ENCODE peak calls at places on chromosomes 4 and X, in ten cellular contexts. S is lower lobe of right lung; W is aorta; H is pancreas; Y is CD4-positive, CD25-positive, alpha-beta regulatory T cell; X is CD8-positive, alpha-beta T cell; L is right lobe of liver; A is neuronal stem cell; R is hepatocyte; Q is OCI-LY7. C is an unnamed sample. For H3K4me1 and H3K36me3, the result is how much of the 10 kb centered on the place peaks cover.

GRCh38 chrX:115898382-115899001 is 272.1 kb upstream of the AGTR2 start:
- DNase-seq in X (no peak), L (peak), A (no peak), S (no peak), Y (peak), R (no peak), Q (peak), H (peak), W (peak), C (peak)

GRCh38 chrX:3268804-3269203 is 77.6 kb downstream of the MXRA5 start:
- DNase-seq in S (no peak), L (no peak), H (no peak), Y (no peak), W (no peak), X (no peak), Q (no peak), A (no peak), R (no peak), C (no peak)

GRCh38 chr4:149735796-149736195 is 79.8 kb downstream of the IQCM start:
- DNase-seq in A (no peak), X (no peak), Y (no peak), S (no peak), L (no peak), R (no peak), W (no peak), Q (no peak), H (no peak), C (no peak)

GRCh38 chr4:17347445-17347844 is 164.4 kb downstream of the QDPR start:
- DNase-seq in Y (peak), Q (peak), S (no peak), X (no peak), L (no peak), A (no peak), R (peak), H (no peak), W (no peak), C (peak)

GRCh38 chrX:16130707-16131106 is 7.3 kb downstream of the GRPR start:
- DNase-seq in Y (no peak), X (no peak), Q (no peak), L (no peak), W (no peak), S (no peak), R (no peak), A (no peak), H (no peak), C (no peak)

GRCh38 chr4:159206427-159206871 is 103.6 kb downstream of the RAPGEF2 start:
- DNase-seq in H (no peak), L (no peak), A (no peak), W (no peak), R (no peak), S (no peak), Q (no peak), Y (peak), X (no peak), C (no peak)

GRCh38 chrX:66833426-66833825 is 194.5 kb upstream of the EDA2R start:
- DNase-seq in R (no peak), L (no peak), Y (peak), A (no peak), Q (no peak), W (no peak), S (no peak), H (no peak), X (no peak), C (no peak)

GRCh38 chr4:54661686-54662085 is 3.9 kb downstream of the KIT start:
- DNase-seq in A (no peak), R (no peak), Y (no peak), L (no peak), H (no peak), W (no peak), X (no peak), Q (no peak), S (no peak), C (no peak)

GRCh38 chrX:135295238-135295943 is 13.9 kb upstream of the ETDC start:
- DNase-seq in R (peak), S (peak), Q (no peak), Y (peak), L (peak), W (peak), A (peak), X (peak), H (no peak), C (peak)

GRCh38 chrX:70262952-70263567 is 3.1 kb upstream of the P2RY4 start:
- DNase-seq in R (peak), L (no peak), S (no peak), Y (peak), X (no peak), A (peak), H (no peak), W (peak), Q (peak), C (peak)

GRCh38 chr4:41143721-41144379 is 70.5 kb downstream of the APBB2 start:
- DNase-seq in A (no peak), Y (no peak), X (no peak), Q (no peak), S (no peak), L (no peak), W (no peak), H (no peak), R (no peak), C (no peak)

GRCh38 chr4:152301381-152301780 is 234.5 kb downstream of the FBXW7 start:
- DNase-seq in H (no peak), A (no peak), Y (no peak), S (no peak), Q (no peak), L (no peak), W (no peak), R (no peak), X (no peak), C (no peak)

GRCh38 chr4:145804134-145804533 is 124.2 kb downstream of the C4orf51 start:
- DNase-seq in W (no peak), L (no peak), R (peak), Q (no peak), H (no peak), S (no peak), A (no peak), X (no peak), Y (no peak), C (no peak)

GRCh38 chr4:138235419-138235952 is 6.7 kb downstream of the SLC7A11 start:
- DNase-seq in L (no peak), Y (peak), S (no peak), Q (no peak), A (no peak), X (no peak), W (no peak), R (no peak), H (no peak), C (no peak)

GRCh38 chr4:9594948-9595347 is 150.7 kb downstream of the DEFB131A start:
- DNase-seq in S (no peak), L (no peak), H (no peak), Y (no peak), W (no peak), X (no peak), Q (no peak), R (no peak), A (no peak), C (no peak)

GRCh38 chr4:184879251-184879650 is 53.5 kb upstream of the ACSL1 start:
- DNase-seq in S (no peak), R (no peak), W (no peak), Q (no peak), A (no peak), L (no peak), H (no peak), X (no peak), Y (no peak), C (no peak)

GRCh38 chr4:1008840-1009646 is 2.4 kb upstream of the FGFRL1 start:
- DNase-seq in W (no peak), S (peak), L (peak), A (no peak), X (peak), R (no peak), H (no peak), Q (peak), Y (peak), C (peak)

GRCh38 chrX:74422576-74423288 is 1.4 kb downstream of the SLC16A2 start:
- DNase-seq in A (peak), S (peak), X (no peak), Q (no peak), L (peak), Y (no peak), W (peak), H (peak), R (peak), C (peak)

GRCh38 chr4:169071781-169072180 is 61.7 kb upstream of the CBR4 start:
- DNase-seq in Y (no peak), L (no peak), A (no peak), X (no peak), Q (no peak), W (no peak), R (no peak), H (no peak), S (no peak), C (no peak)

GRCh38 chr4:186854256-186854655 is 130.6 kb upstream of the FAT1 start:
- DNase-seq in Y (no peak), S (no peak), H (no peak), Q (no peak), L (no peak), X (no peak), A (no peak), R (no peak), W (no peak), C (no peak)

GRCh38 chr4:119103263-119103662 is 32.4 kb upstream of the MYOZ2 start:
- DNase-seq in L (no peak), Y (no peak), S (peak), R (peak), H (no peak), X (no peak), W (peak), A (no peak), Q (no peak), C (peak)

GRCh38 chr4:15649914-15650545 is 5.1 kb downstream of the FBXL5 start:
- DNase-seq in A (peak), Q (peak), L (no peak), S (no peak), Y (peak), R (peak), W (no peak), X (peak), H (no peak), C (peak)

GRCh38 chr4:21387683-21388082 is 560.9 kb downstream of the KCNIP4 start:
- DNase-seq in Q (no peak), L (no peak), H (no peak), R (peak), S (no peak), A (no peak), W (no peak), X (no peak), Y (no peak), C (peak)

GRCh38 chr4:47615385-47615784 is 130.3 kb downstream of the ATP10D start:
- DNase-seq in A (no peak), W (no peak), Q (no peak), X (no peak), Y (no peak), L (no peak), R (no peak), S (no peak), H (no peak), C (no peak)

GRCh38 chrX:107445146-107445545 is 4.3 kb upstream of the FRMPD3 start:
- DNase-seq in L (no peak), X (no peak), A (no peak), Q (no peak), H (no peak), Y (no peak), R (no peak), W (no peak), S (no peak), C (no peak)

GRCh38 chrX:39551748-39552147 is 546.0 kb downstream of the BCOR start:
- DNase-seq in L (no peak), Y (peak), Q (no peak), H (no peak), W (no peak), S (no peak), R (no peak), X (no peak), A (no peak), C (no peak)

GRCh38 chr4:180734753-180735432 is 1508.3 kb upstream of the TENM3 start:
- DNase-seq in L (no peak), Q (peak), R (no peak), H (no peak), X (no peak), Y (no peak), A (no peak), W (no peak), S (no peak), C (no peak)

GRCh38 chr4:113901994-113902787 is 77.3 kb downstream of the ARSJ start:
- DNase-seq in S (peak), L (peak), Q (no peak), R (peak), A (no peak), X (peak), W (no peak), Y (peak), H (peak), C (peak)

GRCh38 chrX:318739-319578 is at the start of gene GTPBP6:
- DNase-seq in R (peak), S (peak), H (peak), X (peak), Q (peak), L (peak), A (peak), Y (peak), W (peak), C (peak)

GRCh38 chrX:42934020-42934701 is 156.2 kb upstream of the PPP1R2C start:
- DNase-seq in H (no peak), W (no peak), A (no peak), R (no peak), Q (peak), L (no peak), Y (peak), X (no peak), S (no peak), C (peak)

GRCh38 chrX:21744721-21745120 is 13.2 kb downstream of the SMPX start:
- DNase-seq in Y (no peak), S (no peak), Q (no peak), H (no peak), A (no peak), W (no peak), R (no peak), X (no peak), L (no peak), C (no peak)
- H3K4me1 ChIP-seq in Y (under half), S (under half), Q (under half), H (under half), A (under half), W (under half), R (under half), X (under half), L (under half), C (under half)

GRCh38 chr4:56004235-56004634 is 55.5 kb downstream of the CEP135 start:
- DNase-seq in R (no peak), L (no peak), A (no peak), H (no peak), S (no peak), Q (no peak), Y (no peak), W (no peak), X (no peak), C (no peak)

GRCh38 chr4:56003606-56004005 is 54.9 kb downstream of the CEP135 start:
- DNase-seq in X (no peak), Q (no peak), A (no peak), Y (no peak), R (no peak), L (no peak), W (no peak), H (no peak), S (no peak), C (no peak)

GRCh38 chr4:56007154-56007553 is 58.4 kb downstream of the CEP135 start:
- DNase-seq in W (no peak), Y (no peak), X (no peak), H (no peak), A (no peak), R (no peak), S (no peak), L (no peak), Q (no peak), C (no peak)
- H3K36me3 ChIP-seq in W (under half), Y (half or more), X (under half), H (under half), A (under half), R (under half), S (under half), L (under half), Q (half or more), C (under half)

DNA sequence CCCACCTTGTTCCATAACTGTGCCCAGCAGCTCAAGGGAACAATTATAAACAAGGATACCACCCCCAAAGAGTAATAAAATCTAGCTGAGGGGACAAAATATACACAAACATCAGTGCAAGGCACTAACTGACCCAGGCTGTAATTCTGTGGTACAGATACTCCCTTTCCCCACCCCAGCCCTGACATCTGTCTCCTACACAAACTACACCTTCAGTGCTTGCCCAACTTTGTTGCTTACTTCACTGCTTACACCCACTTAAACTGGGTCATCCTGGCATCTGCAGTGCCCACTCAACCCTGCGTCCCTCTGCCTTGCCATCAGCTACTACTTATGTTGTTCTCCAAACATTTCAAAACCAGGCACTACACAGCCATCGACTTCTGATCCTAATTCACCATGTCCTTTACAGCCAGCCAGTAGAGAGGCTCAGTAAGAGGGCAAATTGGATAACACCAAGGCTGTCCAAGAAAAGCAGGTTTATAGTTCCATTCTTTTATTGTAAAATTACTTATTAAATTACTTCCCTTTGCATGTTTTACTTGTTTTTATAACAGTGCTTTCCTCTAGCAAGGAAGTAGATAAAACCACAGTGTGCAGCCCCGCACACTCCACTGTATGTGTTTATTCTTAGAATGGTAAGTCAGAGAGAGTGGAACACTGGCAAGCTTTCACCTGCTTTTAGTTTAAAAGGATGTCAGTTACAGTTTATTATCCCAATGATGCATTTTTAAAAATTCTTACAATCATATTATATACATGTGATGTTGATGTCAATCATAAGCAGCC is 149.6 kb downstream of the INPP4B start:
- DNase-seq in Q (no peak), S (no peak), W (no peak), R (no peak), Y (peak), A (no peak), H (no peak), X (no peak), L (no peak), C (no peak)
- H3K4me1 ChIP-seq in Q (under half), S (under half), W (under half), R (under half), Y (half or more), A (under half), H (under half), X (half or more), L (under half), C (under half)

GRCh38 chr4:39514888-39515401 is 12.3 kb downstream of the UGDH start:
- DNase-seq in S (peak), Q (no peak), Y (no peak), H (no peak), R (peak), L (peak), W (no peak), A (no peak), X (no peak), C (peak)
- H3K36me3 ChIP-seq in S (half or more), Q (under half), Y (under half), H (under half), R (under half), L (under half), W (under half), A (under half), X (under half), C (under half)

DNA sequence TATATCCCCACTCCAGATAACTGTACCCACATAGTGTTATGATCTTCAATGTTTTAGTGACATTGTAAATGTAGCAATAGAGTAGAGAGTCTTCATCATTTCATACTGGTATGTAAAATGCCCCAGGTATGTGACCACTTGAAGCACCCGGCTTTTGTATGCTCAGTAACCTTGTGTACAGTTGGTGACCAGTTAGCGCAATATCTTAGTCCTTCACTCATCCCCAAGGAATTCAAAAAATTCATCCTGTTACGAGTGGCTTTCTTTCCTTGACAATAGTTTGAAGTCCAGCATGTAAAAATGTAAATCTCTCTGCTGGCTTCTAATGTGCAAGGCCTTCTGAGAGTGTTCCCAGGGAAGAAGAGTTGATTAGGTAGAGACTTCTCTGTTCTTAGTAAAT is 145.6 kb downstream of the ARX start:
- DNase-seq in R (peak), H (no peak), X (no peak), S (no peak), Q (no peak), W (no peak), A (no peak), Y (no peak), L (no peak), C (no peak)
- H3K4me1 ChIP-seq in R (under half), H (under half), X (under half), S (under half), Q (under half), W (under half), A (under half), Y (under half), L (under half), C (under half)

C was measured in colonic mucosa.